ENCODE peak calls at places on chromosomes 12 and 14, in six cellular contexts. A is A549, C is tibial artery, J is psoas muscle, V is HFF-Myc, G is cardiac muscle cell. L is an unnamed sample.

GRCh38 chr12:45660330-45660729 is 69.2 kb upstream of the ARID2 start:
- DNase-seq in J (no peak), G (no peak), V (peak; percentile 84), A (no peak), C (no peak), L (no peak)

GRCh38 chr12:131828671-131829350 is 618 bp downstream of the MMP17 start:
- DNase-seq in J (peak; percentile 69), G (peak; percentile 21), C (no peak), V (no peak), A (no peak), L (no peak)

GRCh38 chr12:128116537-128116936 is 150.4 kb upstream of the TMEM132C start:
- DNase-seq in C (no peak), A (no peak), J (no peak), G (no peak), V (no peak), L (no peak)

GRCh38 chr14:53493895-53494294 is 340.8 kb upstream of the DDHD1 start:
- DNase-seq in A (no peak), G (peak; percentile 36), J (no peak), V (no peak), C (no peak), L (no peak)

GRCh38 chr12:24561882-24562760 is 386.8 kb downstream of the BCAT1 start:
- DNase-seq in G (peak; percentile 82), C (peak; percentile 75), J (peak; percentile 81), A (peak; percentile 17), V (no peak), L (peak; percentile 73)

GRCh38 chr14:53062856-53063255 is 90.3 kb downstream of the DDHD1 start:
- DNase-seq in A (no peak), J (no peak), C (no peak), G (no peak), V (no peak), L (no peak)

GRCh38 chr12:121285856-121286255 is 10.7 kb downstream of the CAMKK2 start:
- DNase-seq in G (no peak), V (no peak), A (no peak), C (no peak), J (no peak), L (no peak)

GRCh38 chr12:121417847-121418246 is 17.9 kb downstream of the RNF34 start:
- DNase-seq in J (no peak), V (no peak), G (peak; percentile 64), C (no peak), A (no peak), L (no peak)

GRCh38 chr12:104569348-104570173 is 112.8 kb downstream of the CHST11 start:
- DNase-seq in V (no peak), C (peak; percentile 35), J (no peak), G (no peak), A (no peak), L (no peak)

GRCh38 chr12:15808250-15808971 is 19.2 kb upstream of the EPS8 start:
- DNase-seq in J (no peak), V (no peak), G (no peak), A (no peak), C (no peak), L (no peak)

GRCh38 chr14:105389976-105390848 is 8.1 kb upstream of the TEX22 start:
- DNase-seq in A (no peak), J (peak; percentile 49), C (peak; percentile 46), G (no peak), V (no peak), L (no peak)

GRCh38 chr12:133105620-133106019 is 24.5 kb downstream of the ZNF891 start:
- DNase-seq in A (no peak), J (no peak), V (no peak), G (no peak), C (no peak), L (no peak)

GRCh38 chr12:101759396-101760047 is 20.3 kb upstream of the SYCP3 start:
- DNase-seq in J (no peak), G (peak; percentile 44), C (no peak), A (peak; percentile 43), V (peak; percentile 5), L (no peak)

GRCh38 chr12:5456906-5457305 is 25.0 kb downstream of the NTF3 start:
- DNase-seq in A (no peak), V (no peak), G (no peak), C (no peak), J (no peak), L (no peak)

GRCh38 chr12:129617849-129618248 is 286.0 kb downstream of the TMEM132D start:
- DNase-seq in C (no peak), A (no peak), G (no peak), V (no peak), J (no peak), L (no peak)

GRCh38 chr12:9390761-9391160 is 182.6 kb upstream of the PZP start:
- DNase-seq in J (no peak), G (no peak), C (no peak), A (no peak), V (no peak), L (no peak)

GRCh38 chr12:68482660-68483059 is 128.0 kb upstream of the RAP1B start:
- DNase-seq in J (no peak), G (no peak), V (no peak), A (no peak), C (no peak), L (no peak)

GRCh38 chr12:68416826-68417225 is 84.7 kb upstream of the MDM1 start:
- DNase-seq in G (no peak), V (no peak), J (no peak), A (no peak), C (no peak), L (no peak)

GRCh38 chr14:94992046-94992445 is 165.3 kb downstream of the DICER1 start:
- DNase-seq in V (no peak), A (no peak), G (no peak), C (no peak), J (no peak), L (no peak)

GRCh38 chr14:24848427-24848826 is 201.5 kb downstream of the STXBP6 start:
- DNase-seq in G (no peak), C (no peak), J (no peak), V (no peak), A (no peak), L (no peak)

GRCh38 chr12:118332511-118332910 is 40.2 kb downstream of the TAOK3 start:
- DNase-seq in A (no peak), J (no peak), G (no peak), V (no peak), C (no peak), L (no peak)

GRCh38 chr12:79360936-79361335 is 329.8 kb downstream of the PAWR start:
- DNase-seq in A (no peak), G (no peak), V (no peak), J (no peak), C (no peak), L (no peak)

GRCh38 chr12:79364197-79364596 is 326.6 kb downstream of the PAWR start:
- DNase-seq in A (no peak), J (no peak), V (no peak), G (no peak), C (no peak), L (no peak)

GRCh38 chr12:79360269-79360668 is 330.5 kb downstream of the PAWR start:
- DNase-seq in G (peak; percentile 50), C (no peak), V (no peak), A (no peak), J (no peak), L (no peak)

GRCh38 chr12:79358716-79359341 is 331.9 kb downstream of the PAWR start:
- DNase-seq in G (no peak), V (no peak), J (no peak), C (no peak), A (no peak), L (no peak)
- TF ChIP-seq CTCF in G (no peak), V (no peak), J (no peak), C (no peak), A (no peak), L (no peak)

GRCh38 chr12:71546322-71546861 is 106.8 kb downstream of the LGR5 start:
- DNase-seq in C (no peak), A (no peak), V (no peak), G (no peak), J (no peak), L (no peak)

GRCh38 chr12:71556471-71556870 is 107.2 kb downstream of the ZFC3H1 start:
- DNase-seq in J (no peak), G (no peak), A (no peak), C (no peak), V (no peak), L (no peak)

GRCh38 chr12:71548906-71549305 is 109.3 kb downstream of the LGR5 start:
- DNase-seq in J (no peak), V (no peak), C (no peak), A (no peak), G (no peak), L (no peak)

GRCh38 chr12:71552728-71553501 is 110.7 kb downstream of the ZFC3H1 start:
- DNase-seq in A (no peak), V (no peak), C (no peak), J (no peak), G (no peak), L (no peak)

DNA sequence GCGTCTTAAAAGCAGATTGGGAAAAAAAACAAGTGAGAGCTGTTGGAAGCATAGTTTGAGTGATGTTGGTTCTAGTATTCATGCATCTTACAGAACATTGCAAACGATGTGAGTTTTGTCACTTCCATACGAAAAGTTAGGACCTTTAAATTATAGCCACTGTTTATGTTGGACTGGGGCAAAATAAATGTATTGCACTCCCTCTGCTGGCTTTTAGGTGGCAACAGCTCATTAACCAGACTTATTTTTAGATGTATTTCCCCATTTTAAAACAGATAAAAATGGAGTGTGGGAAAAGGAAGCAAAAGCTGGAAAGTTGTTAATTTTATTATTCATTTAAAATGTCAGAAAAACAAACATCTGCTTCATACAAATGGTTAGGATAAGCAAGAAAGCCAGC is 111.9 kb downstream of the LGR5 start:
- DNase-seq in J (no peak), C (no peak), G (no peak), V (no peak), A (no peak), L (no peak)
- TF ChIP-seq CTCF in J (peak; percentile 30), C (peak; percentile 26), G (peak; percentile 59), V (peak; percentile 27), A (peak; percentile 33), L (no peak)

GRCh38 chr12:85390281-85390680 is 110.3 kb downstream of the ALX1 start:
- DNase-seq in V (no peak), J (no peak), C (no peak), A (no peak), G (no peak), L (no peak)

GRCh38 chr12:85392508-85392907 is 112.5 kb downstream of the ALX1 start:
- DNase-seq in A (no peak), J (no peak), V (no peak), G (no peak), C (no peak), L (no peak)

GRCh38 chr12:85394809-85395208 is 114.8 kb downstream of the ALX1 start:
- DNase-seq in A (no peak), G (no peak), V (no peak), C (no peak), J (no peak), L (no peak)
- TF ChIP-seq CTCF in A (no peak), G (no peak), V (no peak), C (no peak), J (no peak), L (no peak)

DNA sequence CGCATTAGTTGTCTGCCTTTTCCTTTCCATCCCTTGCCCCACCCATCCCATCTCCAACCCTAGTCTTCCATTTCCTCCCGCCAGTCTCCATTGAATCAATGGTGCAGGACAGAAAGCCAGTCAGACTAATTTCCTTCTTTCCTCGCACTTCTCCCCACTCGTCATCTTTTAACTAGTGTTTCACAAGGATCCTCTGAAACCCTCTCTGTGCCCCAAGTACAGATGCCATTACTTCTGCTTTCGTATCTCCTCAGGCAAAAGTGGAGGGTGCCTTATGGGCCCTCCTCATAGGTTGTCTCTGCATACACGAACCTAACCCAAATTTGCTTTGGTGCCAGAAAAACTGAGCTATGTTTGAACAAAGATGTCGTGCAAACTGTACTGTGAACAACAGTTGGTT is 4.3 kb downstream of the DAZAP2 start:
- DNase-seq in G (no peak), V (no peak), J (no peak), C (no peak), A (no peak), L (no peak)
- TF ChIP-seq CTCF in G (no peak), V (no peak), J (no peak), C (no peak), A (no peak), L (no peak)